ENCODE peak calls at places on chromosome 2, in nine cellular contexts. Q is body of pancreas, E is A549, T is adrenal gland, W is uterus, M is H1, Y is HCT116, U is K562, N is ovary. Z is an unnamed sample.

GRCh38 chr2:16522031-16522818 is 143.4 kb downstream of the CYRIA start:
- DNase-seq in Q (no peak), E (no peak), T (no peak), W (no peak), M (no peak), Y (no peak), U (no peak), N (no peak), Z (no peak)

GRCh38 chr2:205499006-205499405 is 183.3 kb upstream of the NRP2 start:
- DNase-seq in Q (no peak), E (no peak), T (no peak), W (no peak), M (no peak), Y (no peak), U (no peak), N (no peak), Z (no peak)

GRCh38 chr2:200340527-200341224 is 34.2 kb downstream of the SPATS2L start:
- DNase-seq in Q (no peak), E (no peak), T (no peak), W (no peak), M (no peak), Y (no peak), U (no peak), N (no peak), Z (no peak)

GRCh38 chr2:238986491-238987351 is 138.8 kb downstream of the TWIST2 start:
- DNase-seq in Q (no peak), E (no peak), T (no peak), W (no peak), M (no peak), Y (no peak), U (no peak), N (peak; percentile 30), Z (no peak)

GRCh38 chr2:36975306-36975705 is 9.0 kb upstream of the STRN start:
- DNase-seq in Q (no peak), E (no peak), T (no peak), W (no peak), M (no peak), Y (no peak), U (no peak), N (no peak), Z (no peak)

GRCh38 chr2:66550826-66551225 is 115.9 kb downstream of the MEIS1 start:
- DNase-seq in Q (no peak), E (no peak), T (no peak), W (no peak), M (no peak), Y (no peak), U (no peak), N (no peak), Z (no peak)

GRCh38 chr2:169469952-169470572 is 9.2 kb upstream of the BBS5 start:
- DNase-seq in Q (no peak), E (no peak), T (no peak), W (no peak), M (no peak), Y (no peak), U (no peak), N (no peak), Z (no peak)

GRCh38 chr2:883260-884026 is 67.2 kb upstream of the SNTG2 start:
- DNase-seq in Q (no peak), E (no peak), T (no peak), W (no peak), M (no peak), Y (no peak), U (no peak), N (no peak), Z (no peak)

GRCh38 chr2:231909631-231910030 is 16.6 kb downstream of the NPPC start:
- DNase-seq in Q (no peak), E (no peak), T (no peak), W (no peak), M (no peak), Y (no peak), U (no peak), N (no peak), Z (no peak)

GRCh38 chr2:218168635-218169462 is 2.1 kb upstream of the CXCR1 start:
- DNase-seq in Q (peak; percentile 56), E (peak; percentile 35), T (peak; percentile 25), W (peak; percentile 39), M (peak; percentile 33), Y (peak; percentile 37), U (peak; percentile 68), N (peak; percentile 36), Z (no peak)

GRCh38 chr2:124824441-124824840 is 799.4 kb downstream of the CNTNAP5 start:
- DNase-seq in Q (no peak), E (no peak), T (no peak), W (no peak), M (no peak), Y (no peak), U (no peak), N (no peak), Z (no peak)

GRCh38 chr2:43898134-43898957 is 59.6 kb downstream of the ABCG8 start:
- DNase-seq in Q (peak; percentile 75), E (peak; percentile 64), T (no peak), W (no peak), M (no peak), Y (no peak), U (no peak), N (no peak), Z (no peak)

GRCh38 chr2:133287709-133288108 is 280.6 kb downstream of the NCKAP5 start:
- DNase-seq in Q (no peak), E (no peak), T (no peak), W (no peak), M (no peak), Y (no peak), U (no peak), N (no peak), Z (no peak)

GRCh38 chr2:201696151-201696659 is 2.2 kb downstream of the MPP4 start:
- DNase-seq in Q (peak; percentile 5), E (no peak), T (peak; percentile 53), W (peak; percentile 35), M (no peak), Y (no peak), U (no peak), N (no peak), Z (no peak)

DNA sequence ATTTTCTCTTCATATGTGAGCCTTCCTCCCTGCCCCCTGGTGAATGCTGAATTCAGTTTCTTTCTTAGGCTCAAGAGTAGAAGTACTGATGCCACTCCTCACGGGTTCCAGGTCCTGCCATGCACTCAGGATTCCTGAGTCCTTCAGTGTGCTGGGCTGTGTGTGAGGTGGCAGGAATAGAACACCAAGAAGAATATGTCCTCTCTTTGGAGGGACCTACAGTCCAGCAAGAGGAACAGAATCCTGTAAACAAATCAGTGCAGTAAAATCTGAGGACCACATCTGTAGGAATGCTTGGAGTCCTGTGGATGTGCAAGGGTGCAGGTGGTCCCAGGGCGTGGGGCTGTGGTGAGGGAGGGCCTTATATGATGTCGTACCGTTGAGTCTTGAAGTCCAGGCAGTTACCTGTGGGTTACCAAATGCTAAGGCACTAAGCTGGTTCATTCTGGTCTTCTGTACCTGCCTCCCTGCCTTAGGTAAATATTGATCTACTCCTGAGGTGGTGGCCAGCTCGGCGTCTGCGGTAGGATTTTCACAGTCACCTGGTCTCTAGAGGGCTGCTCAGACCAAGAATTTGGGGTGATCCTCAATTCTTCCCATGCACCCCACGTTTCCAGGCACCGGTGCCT is 5.5 kb downstream of the ASAP2 start:
- DNase-seq in Q (peak; percentile 44), E (no peak), T (no peak), W (no peak), M (no peak), Y (no peak), U (no peak), N (no peak), Z (no peak)
- TF ChIP-seq CTCF in Q (no peak), E (no peak), T (no peak), W (no peak), M (no peak), Y (no peak), U (no peak), N (no peak), Z (no peak)

GRCh38 chr2:71071681-71072398 is 3.4 kb downstream of the NAGK start:
- DNase-seq in Q (peak; percentile 54), E (no peak), T (no peak), W (no peak), M (no peak), Y (no peak), U (peak; percentile 36), N (no peak), Z (no peak)
- TF ChIP-seq POLR2A in Q (no peak), E (no peak), T (no peak), W (no peak), M (no peak), Y (no peak), U (no peak), N (no peak), Z (no peak)

GRCh38 chr2:17879137-17879912 is 858 bp downstream of the KCNS3 start:
- DNase-seq in Q (peak; percentile 81), E (peak; percentile 82), T (peak; percentile 60), W (peak; percentile 40), M (peak; percentile 62), Y (peak; percentile 73), U (peak; percentile 28), N (no peak), Z (peak; percentile 72)
- TF ChIP-seq CTCF in Q (peak; percentile 10), E (no peak), T (no peak), W (no peak), M (peak; percentile 45), Y (no peak), U (no peak), N (no peak), Z (no peak)

GRCh38 chr2:85601771-85602475 is 575 bp downstream of the TMEM150A start:
- DNase-seq in Q (peak; percentile 81), E (no peak), T (peak; percentile 85), W (peak; percentile 72), M (no peak), Y (no peak), U (no peak), N (peak; percentile 55), Z (peak; percentile 90)
- TF ChIP-seq POLR2A in Q (no peak), E (no peak), T (no peak), W (no peak), M (no peak), Y (no peak), U (no peak), N (no peak), Z (no peak)

DNA sequence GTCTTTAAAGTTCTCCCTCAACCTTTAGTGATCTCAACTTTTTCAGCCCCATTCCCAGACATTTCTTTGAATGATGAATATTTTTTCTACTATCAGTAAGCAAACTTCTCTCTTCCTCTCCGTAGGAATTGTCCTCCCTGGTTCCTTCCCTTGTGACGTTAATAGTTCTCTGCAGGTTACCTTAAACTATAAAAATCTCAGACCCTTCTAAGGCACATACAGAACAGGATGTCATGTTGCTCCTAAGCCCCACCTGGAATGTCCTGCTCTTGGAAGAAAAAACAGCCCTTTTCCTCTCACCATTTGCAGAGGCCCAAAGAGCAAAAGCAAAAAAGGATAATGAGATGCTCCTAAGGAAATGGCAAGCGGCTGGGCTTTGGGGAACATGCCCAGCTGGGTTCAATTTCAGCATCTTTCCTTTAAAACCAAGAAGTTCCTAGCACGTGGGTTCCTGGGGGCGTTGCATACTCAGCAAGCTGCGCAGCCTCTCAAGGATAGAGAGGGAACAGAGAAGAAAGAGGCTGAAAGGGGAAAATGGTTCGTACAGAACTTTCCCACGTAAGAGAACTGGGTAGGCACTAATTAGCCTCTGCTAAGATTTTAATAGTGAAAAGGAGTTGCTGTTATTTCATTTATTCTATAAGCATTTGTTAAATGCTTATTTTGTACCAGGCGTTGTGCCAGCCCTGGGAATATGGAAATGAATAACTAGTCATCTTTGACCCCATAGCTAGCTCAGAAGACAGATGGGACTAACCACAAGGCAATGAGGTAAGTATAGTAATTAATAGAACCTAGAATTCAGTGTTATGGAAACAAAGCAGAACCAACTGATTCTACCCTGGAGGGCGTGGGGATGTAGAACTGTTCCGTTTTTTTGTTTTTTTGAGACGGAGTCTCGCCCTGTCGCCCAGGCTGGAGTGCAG is 71.0 kb upstream of the RASGRP3 start:
- DNase-seq in Q (no peak), E (no peak), T (no peak), W (no peak), M (no peak), Y (no peak), U (no peak), N (no peak), Z (no peak)
- TF ChIP-seq CTCF in Q (no peak), E (no peak), T (no peak), W (no peak), M (no peak), Y (no peak), U (no peak), N (no peak), Z (no peak)